ENCODE peak calls at places on chromosomes 1 and 21, in four cellular contexts. W, M, L and B are unnamed samples.
A peak's percentile ranks its signal among the peaks of the same experiment; 100 is the strongest.

GRCh38 chr1:246427611-246428010 is 79.5 kb downstream of the SMYD3 start:
- DNase-seq in M (no peak), W (no peak), L (no peak), B (no peak)

GRCh38 chr1:99465176-99465900 is 180.6 kb upstream of the PALMD start:
- DNase-seq in W (no peak), L (no peak), M (no peak), B (no peak)

GRCh38 chr1:37797750-37798345 is 4.2 kb downstream of the MANEAL start:
- DNase-seq in L (no peak), M (no peak), W (no peak), B (no peak)

GRCh38 chr1:67957026-67957425 is 93.4 kb downstream of the DIRAS3 start:
- DNase-seq in W (no peak), L (no peak), M (peak; percentile 85), B (no peak)

GRCh38 chr1:57254006-57254405 is 169.9 kb downstream of the DAB1 start:
- DNase-seq in L (no peak), M (no peak), W (no peak), B (no peak)

GRCh38 chr1:45785583-45785982 is 17.8 kb upstream of the MAST2 start:
- DNase-seq in M (no peak), L (no peak), W (no peak), B (peak; percentile 50)

GRCh38 chr1:67850611-67851075 is 17.4 kb upstream of the GNG12 start:
- DNase-seq in W (peak; percentile 78), M (no peak), L (peak; percentile 76), B (no peak)

GRCh38 chr1:14039894-14040430 is 340.0 kb downstream of the PRDM2 start:
- DNase-seq in L (no peak), M (no peak), W (no peak), B (no peak)

DNA sequence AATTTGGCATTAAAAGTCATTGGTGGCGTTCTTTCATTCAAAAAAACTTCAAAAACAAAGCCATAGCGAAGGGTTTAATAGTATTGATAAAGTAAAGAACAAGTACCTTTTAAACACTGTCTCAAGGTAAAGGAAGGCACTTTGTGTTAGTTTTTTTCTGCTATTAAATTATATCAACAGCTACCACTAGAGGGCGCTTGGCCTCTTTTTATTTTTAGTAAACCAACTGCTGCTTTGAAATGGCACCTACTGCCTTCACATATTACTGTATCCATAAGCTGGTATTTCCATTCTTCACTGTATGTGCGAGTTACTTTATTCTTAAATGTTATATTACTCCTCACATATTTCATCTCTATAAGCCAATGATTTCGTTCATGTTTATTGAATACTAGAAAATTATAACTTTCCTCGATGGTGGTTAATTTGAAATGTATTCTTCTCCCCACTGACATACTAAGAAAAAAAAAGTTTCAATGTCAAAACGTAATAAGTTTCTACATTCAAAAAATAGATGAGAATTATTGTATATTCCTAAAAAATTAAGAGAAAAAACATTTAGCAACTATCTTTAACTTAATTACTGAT is 125.7 kb upstream of the CXADR start:
- DNase-seq in L (no peak), W (no peak), M (peak; percentile 80), B (peak; percentile 36)
- H3K4me3 ChIP-seq in L (no peak overlapping the region), W (no peak overlapping the region), M (no peak overlapping the region), B (no peak overlapping the region)

GRCh38 chr1:214208525-214208924 is 72.4 kb upstream of the SMYD2 start:
- DNase-seq in L (no peak), W (no peak), M (no peak), B (no peak)
- H3K9me3 ChIP-seq in L (no peaks in the 10 kb centered on the region), W (no peaks in the 10 kb centered on the region), M (no peaks in the 10 kb centered on the region), B (no peaks in the 10 kb centered on the region)

DNA sequence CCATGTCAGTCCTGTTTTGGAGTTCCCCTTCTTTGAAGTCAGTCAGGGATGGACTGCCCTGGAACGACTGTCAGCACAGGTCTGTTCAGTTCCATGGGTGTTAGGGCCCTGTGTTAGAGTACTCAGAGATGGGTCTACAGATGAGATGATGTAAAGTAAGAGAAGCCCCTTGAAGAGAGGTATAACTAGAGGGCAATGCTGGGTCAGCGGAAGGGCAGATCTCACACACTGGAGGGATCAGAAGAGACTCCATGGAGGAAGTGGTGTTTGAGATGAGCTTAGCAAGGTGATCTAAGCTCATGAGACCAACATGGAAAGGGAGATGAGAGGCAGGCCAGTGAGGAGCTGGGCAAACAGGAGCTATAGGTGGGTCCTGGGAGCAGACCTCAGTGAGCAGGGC is 7.6 kb downstream of the PPFIA4 start:
- DNase-seq in W (no peak), M (no peak), L (no peak), B (no peak)
- H3K4me1 ChIP-seq in W (peaks cover 74% of the 10 kb centered on the region), M (peaks cover 47% of the 10 kb centered on the region), L (peaks cover 5% of the 10 kb centered on the region), B (no peaks in the 10 kb centered on the region)

DNA sequence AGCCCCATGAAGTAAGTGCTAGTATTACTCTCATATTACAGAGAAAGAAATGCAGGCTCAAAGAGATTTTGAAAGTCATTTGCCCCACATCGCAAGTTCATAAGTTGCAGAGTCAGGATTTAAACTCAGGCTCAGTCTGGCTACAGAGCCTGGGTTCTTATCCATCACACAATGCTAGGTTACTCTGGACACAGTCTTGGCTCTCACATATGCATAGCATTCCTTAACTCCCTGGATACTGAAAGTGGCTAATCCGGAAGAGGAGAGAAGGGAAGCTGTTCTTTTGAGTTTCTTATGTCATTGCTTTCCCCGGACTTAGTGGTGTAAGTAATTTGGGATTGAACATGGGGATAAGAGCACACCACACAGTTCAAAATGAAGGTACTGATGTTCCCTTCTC is 357.4 kb upstream of the PLXNA2 start:
- DNase-seq in W (no peak), L (no peak), M (no peak), B (no peak)
- H3K4me3 ChIP-seq in W (no peak overlapping the region), L (no peak overlapping the region), M (no peak overlapping the region), B (no peak overlapping the region)

GRCh38 chr1:152707860-152708259 is at the start of gene LCE4A:
- DNase-seq in M (no peak), W (no peak), L (no peak), B (no peak)
- H3K9me3 ChIP-seq in M (no peaks in the 10 kb centered on the region), W (no peaks in the 10 kb centered on the region), L (peaks cover 2% of the 10 kb centered on the region), B (no peaks in the 10 kb centered on the region)

GRCh38 chr1:223717123-223717522 is 4.8 kb downstream of the CAPN2 start:
- DNase-seq in M (no peak), W (no peak), L (no peak), B (no peak)

GRCh38 chr1:223716302-223716862 is 4.0 kb downstream of the CAPN2 start:
- DNase-seq in L (peak; percentile 23), M (no peak), W (no peak), B (peak; percentile 79)

GRCh38 chr1:223714849-223715709 is 2.7 kb downstream of the CAPN2 start:
- DNase-seq in L (peak; percentile 55), M (no peak), W (peak; percentile 36), B (no peak)

GRCh38 chr1:223714421-223714724 is 2.0 kb downstream of the CAPN2 start:
- DNase-seq in M (no peak), L (no peak), W (no peak), B (no peak)

GRCh38 chr1:223715710-223716103 is 3.4 kb downstream of the CAPN2 start:
- DNase-seq in L (no peak), W (no peak), M (no peak), B (no peak)
- H3K4me1 ChIP-seq in L (peaks cover 86% of the 10 kb centered on the region), W (peaks cover 44% of the 10 kb centered on the region), M (peaks cover 10% of the 10 kb centered on the region), B (peaks cover 76% of the 10 kb centered on the region)

DNA sequence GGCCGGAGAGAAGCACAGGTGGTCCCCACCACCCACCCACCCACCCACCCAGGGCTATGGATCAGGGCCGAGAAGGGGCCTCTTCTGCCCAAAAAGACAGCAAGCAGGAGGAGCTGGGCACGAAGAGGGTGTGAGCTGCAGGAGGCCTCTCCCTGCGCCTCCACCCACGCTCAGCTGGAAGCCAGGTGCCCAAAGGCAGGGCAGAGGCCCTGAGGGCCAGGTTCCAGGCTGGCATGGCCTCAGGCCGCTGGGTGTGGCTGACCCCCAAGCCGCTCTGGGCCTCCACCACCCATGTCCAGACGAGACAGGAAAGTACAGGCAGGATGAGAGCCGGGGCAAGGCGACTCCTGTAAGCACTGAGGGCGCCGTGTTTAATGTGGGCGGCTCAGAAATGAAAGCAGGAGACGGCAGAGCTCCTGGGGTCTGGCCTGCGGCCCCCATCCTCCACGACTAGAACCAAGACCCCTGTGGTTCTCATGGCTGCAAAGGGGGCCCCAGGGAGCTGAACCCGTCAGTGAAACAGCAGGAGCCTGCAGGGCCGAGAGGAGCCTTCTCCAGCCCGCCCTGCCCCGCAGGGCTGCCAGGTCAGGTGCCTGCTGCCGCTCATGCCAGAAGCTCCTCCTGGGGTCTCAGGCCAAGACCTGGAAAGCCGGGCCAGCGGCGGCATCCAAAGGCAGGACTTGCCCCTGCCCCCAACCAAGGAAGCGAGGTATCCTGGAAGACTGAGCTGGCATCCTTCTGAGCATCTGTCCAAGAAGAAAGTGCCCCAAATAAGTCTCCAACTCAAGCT is 56.0 kb downstream of the MEGF6 start:
- DNase-seq in L (no peak), M (no peak), W (no peak), B (no peak)
- H3K4me3 ChIP-seq in L (no peak overlapping the region), M (no peak overlapping the region), W (no peak overlapping the region), B (no peak overlapping the region)

DNA sequence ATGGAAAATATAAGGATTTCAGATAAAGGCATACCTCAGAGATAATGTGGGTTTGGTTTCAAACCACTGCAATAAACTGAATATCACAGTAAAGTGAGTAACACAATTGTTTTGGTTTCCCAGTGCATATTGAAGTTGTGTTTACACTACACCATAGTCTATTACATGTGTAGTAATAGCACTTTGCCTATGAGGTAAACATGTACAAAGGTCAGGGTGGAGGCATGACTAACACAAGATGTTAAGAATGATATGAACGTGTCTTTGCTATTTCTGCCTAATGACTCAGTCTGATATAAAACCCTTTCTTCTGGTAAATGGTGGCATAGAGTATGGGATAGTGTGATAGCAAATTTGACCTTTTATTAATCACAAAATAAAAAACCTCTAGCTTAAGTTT is 621.5 kb upstream of the ADGRL2 start:
- DNase-seq in W (no peak), L (no peak), M (no peak), B (no peak)
- H3K9me3 ChIP-seq in W (no peaks in the 10 kb centered on the region), L (peaks cover 8% of the 10 kb centered on the region), M (no peaks in the 10 kb centered on the region), B (no peaks in the 10 kb centered on the region)

DNA sequence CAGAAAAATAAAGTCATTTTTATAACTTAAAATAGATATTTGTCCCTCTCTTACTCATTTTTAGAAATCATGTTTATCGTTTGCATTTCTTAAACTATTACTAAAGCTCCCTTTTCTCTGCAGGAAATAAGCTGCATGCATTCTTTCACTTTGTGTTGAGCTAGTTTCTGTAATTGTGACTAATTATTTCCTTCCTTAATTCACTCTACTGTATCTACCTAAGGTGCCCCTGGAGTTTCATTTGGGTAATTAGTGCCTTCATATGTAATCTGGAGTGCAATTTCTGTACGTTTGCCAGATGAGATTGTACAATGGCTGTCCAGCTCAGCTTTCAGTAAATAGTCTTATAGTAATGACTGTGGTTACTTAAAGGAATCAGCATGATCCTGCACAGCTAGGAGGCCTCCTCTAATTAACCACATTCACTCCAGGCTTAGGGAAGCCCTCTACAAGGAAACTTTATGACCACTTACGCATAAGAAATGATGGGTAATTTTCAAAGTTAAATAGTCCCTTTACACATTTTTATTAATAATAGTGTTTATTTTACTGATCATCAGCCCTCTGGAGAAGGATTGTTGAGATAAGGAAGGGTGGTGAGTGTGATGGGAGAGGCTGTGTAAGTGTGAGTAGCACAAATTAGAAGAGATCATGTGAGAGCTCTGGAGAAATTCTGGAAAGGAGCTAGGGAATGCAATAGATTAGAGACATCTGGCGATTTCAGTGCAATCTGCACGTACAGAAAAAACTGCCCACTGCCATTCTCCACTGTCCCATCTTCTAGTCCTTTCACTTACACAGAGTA is 86.8 kb downstream of the LRRC8C start:
- DNase-seq in W (no peak), M (no peak), L (no peak), B (no peak)
- H3K4me1 ChIP-seq in W (no peaks in the 10 kb centered on the region), M (peaks cover 3% of the 10 kb centered on the region), L (peaks cover 62% of the 10 kb centered on the region), B (peaks cover 53% of the 10 kb centered on the region)

GRCh38 chr1:165795894-165796293 is 27.2 kb upstream of the TMCO1 start:
- DNase-seq in W (no peak), M (no peak), L (no peak), B (no peak)
- H3K4me3 ChIP-seq in W (no peak overlapping the region), M (no peak overlapping the region), L (no peak overlapping the region), B (no peak overlapping the region)